ENCODE peak calls at places on chromosomes 12 and 14, in nine cellular contexts. One of them, this sample, is unnamed.

GRCh38 chr12:26001530-26001929 is 43.0 kb downstream of the RASSF8 start:
- DNase-seq in stimulated activated CD8-positive, alpha-beta memory T cell treated with anti-CD3 and anti-CD28 coated beads, Interleukin-2, amount 100 ng/mL, for 1 hour: no peak
- DNase-seq in CMK: no peak
- DNase-seq in hepatocyte: no peak
- DNase-seq in activated T-helper 1 cell treated with Interleukin-2 at 50 U/mL for 16 hours: no peak
- DNase-seq in EH: no peak
- DNase-seq in brain pericyte: no peak
- DNase-seq in uterus: no peak
- DNase-seq in NB4: peak
- DNase-seq in this sample: no peak

GRCh38 chr12:31406345-31406744 is 80.4 kb upstream of the SINHCAF start:
- DNase-seq in NB4: no peak
- DNase-seq in CMK: no peak
- DNase-seq in EH: no peak
- DNase-seq in hepatocyte: no peak
- DNase-seq in uterus: no peak
- DNase-seq in activated T-helper 1 cell treated with Interleukin-2 at 50 U/mL for 16 hours: no peak
- DNase-seq in stimulated activated CD8-positive, alpha-beta memory T cell treated with anti-CD3 and anti-CD28 coated beads, Interleukin-2, amount 100 ng/mL, for 1 hour: no peak
- DNase-seq in brain pericyte: no peak
- DNase-seq in this sample: no peak

GRCh38 chr12:121755591-121755990 is 37.9 kb downstream of the RHOF start:
- DNase-seq in stimulated activated CD8-positive, alpha-beta memory T cell treated with anti-CD3 and anti-CD28 coated beads, Interleukin-2, amount 100 ng/mL, for 1 hour: no peak
- DNase-seq in NB4: peak
- DNase-seq in brain pericyte: no peak
- DNase-seq in activated T-helper 1 cell treated with Interleukin-2 at 50 U/mL for 16 hours: no peak
- DNase-seq in EH: no peak
- DNase-seq in uterus: no peak
- DNase-seq in hepatocyte: no peak
- DNase-seq in CMK: no peak
- DNase-seq in this sample: no peak

GRCh38 chr14:34554540-34555250 is 15.2 kb upstream of the EAPP start:
- DNase-seq in uterus: no peak
- DNase-seq in EH: peak
- DNase-seq in brain pericyte: no peak
- DNase-seq in stimulated activated CD8-positive, alpha-beta memory T cell treated with anti-CD3 and anti-CD28 coated beads, Interleukin-2, amount 100 ng/mL, for 1 hour: no peak
- DNase-seq in hepatocyte: no peak
- DNase-seq in CMK: no peak
- DNase-seq in activated T-helper 1 cell treated with Interleukin-2 at 50 U/mL for 16 hours: no peak
- DNase-seq in NB4: no peak
- DNase-seq in this sample: no peak

GRCh38 chr14:61472801-61473376 is 151.5 kb downstream of the PRKCH start:
- DNase-seq in activated T-helper 1 cell treated with Interleukin-2 at 50 U/mL for 16 hours: peak
- DNase-seq in hepatocyte: no peak
- DNase-seq in EH: peak
- DNase-seq in stimulated activated CD8-positive, alpha-beta memory T cell treated with anti-CD3 and anti-CD28 coated beads, Interleukin-2, amount 100 ng/mL, for 1 hour: peak
- DNase-seq in brain pericyte: no peak
- DNase-seq in uterus: no peak
- DNase-seq in CMK: no peak
- DNase-seq in NB4: peak
- DNase-seq in this sample: no peak

GRCh38 chr14:93007225-93007997 is 84.5 kb downstream of the CHGA start:
- DNase-seq in hepatocyte: no peak
- DNase-seq in CMK: no peak
- DNase-seq in activated T-helper 1 cell treated with Interleukin-2 at 50 U/mL for 16 hours: no peak
- DNase-seq in uterus: peak
- DNase-seq in EH: peak
- DNase-seq in stimulated activated CD8-positive, alpha-beta memory T cell treated with anti-CD3 and anti-CD28 coated beads, Interleukin-2, amount 100 ng/mL, for 1 hour: no peak
- DNase-seq in NB4: peak
- DNase-seq in brain pericyte: no peak
- DNase-seq in this sample: no peak

GRCh38 chr12:16189849-16190248 is 87.6 kb downstream of the SLC15A5 start:
- DNase-seq in uterus: no peak
- DNase-seq in activated T-helper 1 cell treated with Interleukin-2 at 50 U/mL for 16 hours: no peak
- DNase-seq in hepatocyte: peak
- DNase-seq in EH: no peak
- DNase-seq in stimulated activated CD8-positive, alpha-beta memory T cell treated with anti-CD3 and anti-CD28 coated beads, Interleukin-2, amount 100 ng/mL, for 1 hour: no peak
- DNase-seq in CMK: no peak
- DNase-seq in NB4: peak
- DNase-seq in brain pericyte: no peak
- DNase-seq in this sample: peak

GRCh38 chr14:21525995-21526671 is at the start of gene SALL2:
- DNase-seq in brain pericyte: peak
- DNase-seq in hepatocyte: peak
- DNase-seq in uterus: peak
- DNase-seq in activated T-helper 1 cell treated with Interleukin-2 at 50 U/mL for 16 hours: peak
- DNase-seq in NB4: peak
- DNase-seq in EH: peak
- DNase-seq in stimulated activated CD8-positive, alpha-beta memory T cell treated with anti-CD3 and anti-CD28 coated beads, Interleukin-2, amount 100 ng/mL, for 1 hour: peak
- DNase-seq in CMK: no peak
- DNase-seq in this sample: peak

GRCh38 chr12:54429014-54429471 is 10.0 kb upstream of the ITGA5 start:
- DNase-seq in stimulated activated CD8-positive, alpha-beta memory T cell treated with anti-CD3 and anti-CD28 coated beads, Interleukin-2, amount 100 ng/mL, for 1 hour: no peak
- DNase-seq in EH: no peak
- DNase-seq in hepatocyte: no peak
- DNase-seq in brain pericyte: no peak
- DNase-seq in uterus: peak
- DNase-seq in CMK: no peak
- DNase-seq in NB4: no peak
- DNase-seq in activated T-helper 1 cell treated with Interleukin-2 at 50 U/mL for 16 hours: no peak
- DNase-seq in this sample: no peak

GRCh38 chr12:16618256-16618655 is 12.3 kb upstream of the LMO3 start:
- DNase-seq in activated T-helper 1 cell treated with Interleukin-2 at 50 U/mL for 16 hours: no peak
- DNase-seq in uterus: no peak
- DNase-seq in stimulated activated CD8-positive, alpha-beta memory T cell treated with anti-CD3 and anti-CD28 coated beads, Interleukin-2, amount 100 ng/mL, for 1 hour: no peak
- DNase-seq in CMK: no peak
- DNase-seq in brain pericyte: no peak
- DNase-seq in EH: no peak
- DNase-seq in NB4: no peak
- DNase-seq in hepatocyte: no peak
- DNase-seq in this sample: no peak

This sample was measured in midbrain.